ENCODE peak calls at places on chromosome 14, in four cellular contexts. One of them, this sample, is unnamed.

GRCh38 chr14:33714527-33715222 is 236.2 kb downstream of the EGLN3 start:
- DNase-seq in H1: no peak
- DNase-seq in K562: no peak
- DNase-seq in HepG2: no peak
- DNase-seq in this sample: peak; percentile 46

GRCh38 chr14:68164723-68165122 is 345.1 kb downstream of the RAD51B start:
- DNase-seq in K562: no peak
- DNase-seq in H1: no peak
- DNase-seq in HepG2: peak; percentile 71
- DNase-seq in this sample: no peak

GRCh38 chr14:24430682-24431568 is 1.2 kb downstream of the KHNYN start:
- DNase-seq in K562: no peak
- DNase-seq in HepG2: no peak
- DNase-seq in H1: no peak
- DNase-seq in this sample: peak; percentile 41

GRCh38 chr14:93163570-93163969 is 21.1 kb downstream of the MOAP1 start:
- DNase-seq in HepG2: no peak
- DNase-seq in H1: no peak
- DNase-seq in K562: no peak
- DNase-seq in this sample: no peak

GRCh38 chr14:23653046-23653445 is 16.9 kb downstream of the DHRS2 start:
- DNase-seq in HepG2: no peak
- DNase-seq in H1: no peak
- DNase-seq in K562: no peak
- DNase-seq in this sample: no peak

GRCh38 chr14:34051966-34052657 is 101.2 kb upstream of the EGLN3 start:
- DNase-seq in HepG2: peak; percentile 95
- DNase-seq in K562: no peak
- DNase-seq in H1: no peak
- DNase-seq in this sample: no peak

GRCh38 chr14:71521238-71521637 is 411.0 kb upstream of the RGS6 start:
- DNase-seq in HepG2: no peak
- DNase-seq in K562: no peak
- DNase-seq in H1: no peak
- DNase-seq in this sample: no peak

GRCh38 chr14:76939015-76939742 is 89.3 kb downstream of the IRF2BPL start:
- DNase-seq in HepG2: no peak
- DNase-seq in K562: no peak
- DNase-seq in H1: no peak
- DNase-seq in this sample: no peak

GRCh38 chr14:73014105-73014504 is 12.8 kb downstream of the ZFYVE1 start:
- DNase-seq in HepG2: no peak
- DNase-seq in H1: no peak
- DNase-seq in K562: no peak
- DNase-seq in this sample: no peak

GRCh38 chr14:33229269-33229924 is 290.7 kb downstream of the NPAS3 start:
- DNase-seq in H1: no peak
- DNase-seq in HepG2: no peak
- DNase-seq in K562: no peak
- DNase-seq in this sample: no peak

GRCh38 chr14:32197919-32198318 is 3.9 kb upstream of the RNU6-7 start:
- DNase-seq in K562: no peak
- DNase-seq in H1: no peak
- DNase-seq in HepG2: no peak
- DNase-seq in this sample: no peak

GRCh38 chr14:58724702-58725101 is 86.9 kb downstream of the DACT1 start:
- DNase-seq in K562: no peak
- DNase-seq in H1: no peak
- DNase-seq in HepG2: no peak
- DNase-seq in this sample: no peak

GRCh38 chr14:61701946-61702345 is 6.6 kb downstream of the HIF1A start:
- DNase-seq in HepG2: no peak
- DNase-seq in K562: no peak
- DNase-seq in H1: no peak
- DNase-seq in this sample: no peak

GRCh38 chr14:85587152-85587697 is 57.3 kb downstream of the FLRT2 start:
- DNase-seq in K562: no peak
- DNase-seq in HepG2: no peak
- DNase-seq in H1: no peak
- DNase-seq in this sample: no peak

GRCh38 chr14:95761436-95761835 is 47.5 kb upstream of the TCL1A start:
- DNase-seq in HepG2: no peak
- DNase-seq in K562: no peak
- DNase-seq in H1: no peak
- DNase-seq in this sample: no peak

GRCh38 chr14:79820866-79821535 is 390.3 kb downstream of the DIO2 start:
- DNase-seq in HepG2: no peak
- DNase-seq in K562: no peak
- DNase-seq in H1: no peak
- DNase-seq in this sample: no peak

GRCh38 chr14:76844223-76844622 is 18.0 kb downstream of the LRRC74A start:
- DNase-seq in HepG2: no peak
- DNase-seq in K562: no peak
- DNase-seq in H1: no peak
- DNase-seq in this sample: peak; percentile 78

GRCh38 chr14:79091381-79091963 is 921.3 kb downstream of the NRXN3 start:
- DNase-seq in H1: no peak
- DNase-seq in HepG2: no peak
- DNase-seq in K562: no peak
- DNase-seq in this sample: no peak

GRCh38 chr14:96383445-96383844 is 8.5 kb upstream of the AK7 start:
- DNase-seq in H1: no peak
- DNase-seq in K562: no peak
- DNase-seq in HepG2: no peak
- DNase-seq in this sample: no peak

GRCh38 chr14:79011091-79011919 is 841.1 kb downstream of the NRXN3 start:
- DNase-seq in HepG2: peak; percentile 8
- DNase-seq in H1: no peak
- DNase-seq in K562: peak; percentile 63
- DNase-seq in this sample: peak; percentile 76

GRCh38 chr14:99686557-99687283 is 2.6 kb downstream of the CYP46A1 start:
- DNase-seq in HepG2: no peak
- DNase-seq in K562: no peak
- DNase-seq in H1: peak; percentile 20
- DNase-seq in this sample: no peak

GRCh38 chr14:51726166-51726899 is 74.6 kb downstream of the FRMD6 start:
- DNase-seq in K562: no peak
- DNase-seq in H1: no peak
- DNase-seq in HepG2: no peak
- DNase-seq in this sample: peak; percentile 41

GRCh38 chr14:95233702-95234241 is 76.4 kb upstream of the DICER1 start:
- DNase-seq in HepG2: no peak
- DNase-seq in H1: no peak
- DNase-seq in K562: no peak
- DNase-seq in this sample: no peak

GRCh38 chr14:54703724-54704123 is 136.8 kb downstream of the SAMD4A start:
- DNase-seq in HepG2: no peak
- DNase-seq in H1: no peak
- DNase-seq in K562: no peak
- DNase-seq in this sample: no peak

GRCh38 chr14:104115131-104115600 is 23.2 kb upstream of the KIF26A start:
- DNase-seq in HepG2: no peak
- DNase-seq in K562: no peak
- DNase-seq in H1: no peak
- DNase-seq in this sample: no peak

GRCh38 chr14:105356927-105357326 is 41.4 kb upstream of the TEX22 start:
- DNase-seq in H1: no peak
- DNase-seq in K562: no peak
- DNase-seq in HepG2: no peak
- DNase-seq in this sample: no peak
- H3K36me3 ChIP-seq in H1: no peaks in the 10 kb centered on the region
- H3K36me3 ChIP-seq in K562: no peaks in the 10 kb centered on the region
- H3K36me3 ChIP-seq in HepG2: no peaks in the 10 kb centered on the region
- H3K36me3 ChIP-seq in this sample: peaks cover 2% of the 10 kb centered on the region

GRCh38 chr14:35400707-35401421 is 3.7 kb downstream of the NFKBIA start:
- DNase-seq in K562: no peak
- DNase-seq in HepG2: peak; percentile 73
- DNase-seq in H1: no peak
- DNase-seq in this sample: peak; percentile 76
- H3K4me3 ChIP-seq in K562: no peak overlapping the region
- H3K4me3 ChIP-seq in HepG2: no peak overlapping the region
- H3K4me3 ChIP-seq in H1: no peak overlapping the region
- H3K4me3 ChIP-seq in this sample: no peak overlapping the region

DNA sequence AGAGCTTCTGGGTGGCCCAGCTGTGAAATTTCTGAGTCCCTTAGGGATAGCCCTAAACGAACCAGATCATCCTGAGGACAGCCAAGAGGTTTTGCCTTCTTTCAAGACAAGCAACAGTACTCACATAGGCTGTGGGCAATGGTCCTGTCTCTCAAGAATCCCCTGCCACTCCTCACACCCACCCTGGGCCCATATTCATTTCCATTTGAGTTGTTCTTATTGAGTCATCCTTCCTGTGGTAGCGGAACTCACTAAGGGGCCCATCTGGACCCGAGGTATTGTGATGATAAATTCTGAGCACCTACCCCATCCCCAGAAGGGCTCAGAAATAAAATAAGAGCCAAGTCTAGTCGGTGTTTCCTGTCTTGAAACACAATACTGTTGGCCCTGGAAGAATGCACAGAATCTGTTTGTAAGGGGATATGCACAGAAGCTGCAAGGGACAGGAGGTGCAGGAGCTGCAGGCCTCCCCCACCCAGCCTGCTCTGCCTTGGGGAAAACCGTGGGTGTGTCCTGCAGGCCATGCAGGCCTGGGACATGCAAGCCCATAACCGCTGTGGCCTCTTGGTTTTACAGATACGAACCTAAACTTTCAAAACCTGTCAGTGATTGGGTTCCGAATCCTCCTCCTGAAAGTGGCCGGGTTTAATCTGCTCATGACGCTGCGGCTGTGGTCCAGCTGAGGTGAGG is 38.9 kb downstream of the DAD1 start:
- DNase-seq in K562: no peak
- DNase-seq in H1: no peak
- DNase-seq in HepG2: no peak
- DNase-seq in this sample: peak; percentile 52
- TF ChIP-seq JUN in K562: no peak
- TF ChIP-seq JUN in H1: no peak
- TF ChIP-seq JUN in HepG2: no peak
- TF ChIP-seq JUN in this sample: peak; percentile 23

GRCh38 chr14:89165189-89165809 is 251.7 kb downstream of the FOXN3 start:
- DNase-seq in HepG2: no peak
- DNase-seq in K562: peak; percentile 69
- DNase-seq in H1: no peak
- DNase-seq in this sample: peak; percentile 96
- H3K36me3 ChIP-seq in HepG2: peaks cover 31% of the 10 kb centered on the region
- H3K36me3 ChIP-seq in K562: no peaks in the 10 kb centered on the region
- H3K36me3 ChIP-seq in H1: peaks cover 14% of the 10 kb centered on the region
- H3K36me3 ChIP-seq in this sample: peaks cover 2% of the 10 kb centered on the region

GRCh38 chr14:70186826-70187483 is 1.8 kb downstream of the SLC8A3 start:
- DNase-seq in HepG2: no peak
- DNase-seq in K562: no peak
- DNase-seq in H1: peak; percentile 62
- DNase-seq in this sample: peak; percentile 19

GRCh38 chr14:70188608-70189540 is at the start of gene SLC8A3:
- DNase-seq in H1: peak; percentile 73
- DNase-seq in K562: no peak
- DNase-seq in HepG2: no peak
- DNase-seq in this sample: peak; percentile 35

GRCh38 chr14:70190156-70190555 is 1.4 kb upstream of the SLC8A3 start:
- DNase-seq in H1: no peak
- DNase-seq in K562: no peak
- DNase-seq in HepG2: no peak
- DNase-seq in this sample: no peak

GRCh38 chr14:70189678-70190077 is 927 bp upstream of the SLC8A3 start:
- DNase-seq in HepG2: no peak
- DNase-seq in H1: no peak
- DNase-seq in K562: no peak
- DNase-seq in this sample: no peak

GRCh38 chr14:70188292-70188607 is 501 bp downstream of the SLC8A3 start:
- DNase-seq in K562: no peak
- DNase-seq in H1: peak; percentile 70
- DNase-seq in HepG2: no peak
- DNase-seq in this sample: peak; percentile 21
- H3K4me3 ChIP-seq in K562: no peak overlapping the region
- H3K4me3 ChIP-seq in H1: peak overlapping the region; percentile 77
- H3K4me3 ChIP-seq in HepG2: peak overlapping the region; percentile 44
- H3K4me3 ChIP-seq in this sample: peak overlapping the region; percentile 37

GRCh38 chr14:90758959-90759358 is 57.3 kb downstream of the TTC7B start:
- DNase-seq in K562: no peak
- DNase-seq in HepG2: no peak
- DNase-seq in H1: peak; percentile 43
- DNase-seq in this sample: peak; percentile 45
- TF ChIP-seq JUN in K562: no peak
- TF ChIP-seq JUN in HepG2: no peak
- TF ChIP-seq JUN in H1: no peak
- TF ChIP-seq JUN in this sample: no peak

GRCh38 chr14:90400904-90401561 is 4.2 kb downstream of the CALM1 start:
- DNase-seq in H1: no peak
- DNase-seq in HepG2: peak; percentile 31
- DNase-seq in K562: no peak
- DNase-seq in this sample: no peak
- H3K36me3 ChIP-seq in H1: peaks cover 46% of the 10 kb centered on the region
- H3K36me3 ChIP-seq in HepG2: peaks cover 27% of the 10 kb centered on the region
- H3K36me3 ChIP-seq in K562: peaks cover 60% of the 10 kb centered on the region
- H3K36me3 ChIP-seq in this sample: peaks cover 35% of the 10 kb centered on the region

DNA sequence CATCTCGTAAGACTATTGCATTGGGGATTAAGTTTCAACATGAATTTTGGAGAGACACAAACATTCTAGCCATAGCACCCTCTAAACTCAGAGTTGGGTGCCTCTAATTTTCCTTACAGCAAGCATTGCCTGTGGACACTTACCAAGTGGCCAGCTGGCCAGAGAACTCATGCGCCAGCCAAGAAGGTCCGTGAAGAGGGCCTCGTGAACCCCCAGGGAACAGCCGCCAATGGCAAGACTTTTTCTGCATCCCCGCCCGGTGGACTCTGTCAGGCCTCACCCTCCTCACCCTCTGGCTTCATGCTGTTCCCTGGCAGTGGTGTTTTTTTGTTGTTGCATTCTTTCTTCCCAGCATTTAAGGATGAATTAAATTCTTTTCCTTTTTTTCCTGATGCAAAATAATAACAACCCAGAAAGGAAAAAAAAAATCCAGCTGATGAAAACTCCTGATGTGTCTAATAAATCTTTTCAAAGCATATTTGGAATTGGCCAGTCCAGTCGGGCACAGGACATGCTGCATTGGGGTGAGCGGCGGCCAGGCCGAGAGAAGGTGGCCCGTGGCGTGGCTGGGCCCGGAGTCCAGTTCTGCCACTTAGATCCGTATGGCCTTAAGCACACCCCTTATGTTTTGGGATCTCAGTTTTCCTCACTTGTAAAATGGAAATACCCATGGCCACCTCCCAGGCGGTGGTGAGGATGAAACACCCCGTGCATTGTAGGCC is 191.9 kb upstream of the DIO3 start:
- DNase-seq in K562: no peak
- DNase-seq in HepG2: no peak
- DNase-seq in H1: no peak
- DNase-seq in this sample: no peak
- H3K4me3 ChIP-seq in K562: no peak overlapping the region
- H3K4me3 ChIP-seq in HepG2: no peak overlapping the region
- H3K4me3 ChIP-seq in H1: no peak overlapping the region
- H3K4me3 ChIP-seq in this sample: no peak overlapping the region

GRCh38 chr14:21049263-21049662 is 7.1 kb downstream of the RNASE7 start:
- DNase-seq in H1: no peak
- DNase-seq in K562: no peak
- DNase-seq in HepG2: no peak
- DNase-seq in this sample: no peak
- TF ChIP-seq JUN in H1: no peak
- TF ChIP-seq JUN in K562: no peak
- TF ChIP-seq JUN in HepG2: no peak
- TF ChIP-seq JUN in this sample: no peak

This sample was measured in endothelial cell of umbilical vein.